ENCODE peak calls at places on chromosome 10, in six cellular contexts. One of them, this sample, is unnamed.

GRCh38 chr10:75430000-75430763 is 1.2 kb upstream of the LRMDA start:
- DNase-seq in cardiac muscle cell: peak; percentile 56
- DNase-seq in IMR-90: no peak
- DNase-seq in CD8-positive, alpha-beta memory T cell: no peak
- DNase-seq in CD8-positive, alpha-beta T cell: no peak
- DNase-seq in ascending aorta: peak; percentile 70
- DNase-seq in this sample: no peak

GRCh38 chr10:123044391-123044790 is 35.6 kb downstream of the ACADSB start:
- DNase-seq in cardiac muscle cell: peak; percentile 6
- DNase-seq in IMR-90: peak; percentile 5
- DNase-seq in CD8-positive, alpha-beta memory T cell: no peak
- DNase-seq in CD8-positive, alpha-beta T cell: no peak
- DNase-seq in ascending aorta: no peak
- DNase-seq in this sample: peak; percentile 32

GRCh38 chr10:28800144-28800543 is 122.8 kb downstream of the BAMBI start:
- DNase-seq in cardiac muscle cell: peak; percentile 33
- DNase-seq in IMR-90: peak; percentile 38
- DNase-seq in CD8-positive, alpha-beta memory T cell: no peak
- DNase-seq in CD8-positive, alpha-beta T cell: no peak
- DNase-seq in ascending aorta: no peak
- DNase-seq in this sample: no peak

GRCh38 chr10:110413049-110413783 is 84.5 kb upstream of the DUSP5 start:
- DNase-seq in cardiac muscle cell: no peak
- DNase-seq in IMR-90: no peak
- DNase-seq in CD8-positive, alpha-beta memory T cell: no peak
- DNase-seq in CD8-positive, alpha-beta T cell: no peak
- DNase-seq in ascending aorta: no peak
- DNase-seq in this sample: no peak

GRCh38 chr10:115030483-115031200 is 62.5 kb upstream of the ATRNL1 start:
- DNase-seq in cardiac muscle cell: no peak
- DNase-seq in IMR-90: no peak
- DNase-seq in CD8-positive, alpha-beta memory T cell: no peak
- DNase-seq in CD8-positive, alpha-beta T cell: no peak
- DNase-seq in ascending aorta: no peak
- DNase-seq in this sample: no peak

GRCh38 chr10:110353244-110354119 is 48.8 kb upstream of the SMNDC1 start:
- DNase-seq in cardiac muscle cell: peak; percentile 67
- DNase-seq in IMR-90: peak; percentile 99
- DNase-seq in CD8-positive, alpha-beta memory T cell: peak; percentile 45
- DNase-seq in CD8-positive, alpha-beta T cell: no peak
- DNase-seq in ascending aorta: no peak
- DNase-seq in this sample: peak; percentile 44

GRCh38 chr10:116708386-116708785 is 34.0 kb downstream of the HSPA12A start:
- DNase-seq in cardiac muscle cell: peak; percentile 74
- DNase-seq in IMR-90: peak; percentile 88
- DNase-seq in CD8-positive, alpha-beta memory T cell: no peak
- DNase-seq in CD8-positive, alpha-beta T cell: no peak
- DNase-seq in ascending aorta: no peak
- DNase-seq in this sample: no peak

GRCh38 chr10:110995301-110995700 is 75.9 kb downstream of the SHOC2 start:
- DNase-seq in cardiac muscle cell: no peak
- DNase-seq in IMR-90: no peak
- DNase-seq in CD8-positive, alpha-beta memory T cell: no peak
- DNase-seq in CD8-positive, alpha-beta T cell: no peak
- DNase-seq in ascending aorta: no peak
- DNase-seq in this sample: no peak

GRCh38 chr10:34985823-34986222 is 104.3 kb downstream of the CUL2 start:
- DNase-seq in cardiac muscle cell: peak; percentile 52
- DNase-seq in IMR-90: no peak
- DNase-seq in CD8-positive, alpha-beta memory T cell: no peak
- DNase-seq in CD8-positive, alpha-beta T cell: no peak
- DNase-seq in ascending aorta: no peak
- DNase-seq in this sample: peak; percentile 44

GRCh38 chr10:112528235-112528634 is 81.2 kb downstream of the VTI1A start:
- DNase-seq in cardiac muscle cell: no peak
- DNase-seq in IMR-90: no peak
- DNase-seq in CD8-positive, alpha-beta memory T cell: no peak
- DNase-seq in CD8-positive, alpha-beta T cell: no peak
- DNase-seq in ascending aorta: no peak
- DNase-seq in this sample: no peak

GRCh38 chr10:100101526-100102076 is 19.9 kb upstream of the CPN1 start:
- DNase-seq in cardiac muscle cell: no peak
- DNase-seq in IMR-90: peak; percentile 6
- DNase-seq in CD8-positive, alpha-beta memory T cell: no peak
- DNase-seq in CD8-positive, alpha-beta T cell: no peak
- DNase-seq in ascending aorta: no peak
- DNase-seq in this sample: no peak

DNA sequence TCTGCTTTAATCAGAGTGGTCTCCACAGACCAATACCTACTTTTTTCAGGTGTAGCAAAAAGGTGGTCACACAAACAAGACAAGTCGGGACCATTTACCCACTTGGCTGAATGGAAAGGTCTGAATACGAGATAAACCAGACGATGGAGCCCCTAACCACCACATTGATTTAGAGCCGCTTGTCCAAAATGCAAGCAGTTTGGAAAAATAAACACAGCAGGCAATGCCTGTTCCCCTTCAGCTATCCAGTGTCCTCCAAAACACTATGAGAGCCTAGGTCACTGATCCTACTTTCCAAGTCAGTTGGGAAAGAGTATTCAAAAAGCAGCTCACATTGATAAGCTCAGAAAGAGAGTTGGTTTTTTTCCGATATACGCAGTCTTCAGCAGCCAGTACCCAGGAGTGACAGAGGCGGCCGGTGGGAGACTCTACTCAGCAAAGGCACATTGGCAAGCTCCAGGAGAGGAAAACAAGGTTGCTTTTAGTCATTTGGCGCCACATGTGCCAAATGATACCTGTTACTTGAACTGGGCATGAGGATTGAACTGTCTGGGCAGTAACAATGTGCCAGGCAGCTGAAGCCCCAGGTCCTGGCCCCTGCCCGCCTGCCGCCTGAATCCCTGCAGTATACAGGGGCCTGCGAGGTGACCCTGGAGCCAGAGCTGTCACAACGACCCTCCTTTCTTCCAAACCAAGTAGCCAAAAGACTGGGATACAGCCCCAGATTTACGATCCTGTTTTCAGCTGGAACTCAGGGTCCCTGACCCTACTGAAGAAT is 109.9 kb downstream of the PIP4K2A start:
- DNase-seq in cardiac muscle cell: no peak
- DNase-seq in IMR-90: no peak
- DNase-seq in CD8-positive, alpha-beta memory T cell: no peak
- DNase-seq in CD8-positive, alpha-beta T cell: no peak
- DNase-seq in ascending aorta: no peak
- DNase-seq in this sample: no peak
- H3K27ac ChIP-seq in cardiac muscle cell: peak overlapping the region; percentile 6
- H3K27ac ChIP-seq in IMR-90: no peak overlapping the region
- H3K27ac ChIP-seq in CD8-positive, alpha-beta memory T cell: no peak overlapping the region
- H3K27ac ChIP-seq in CD8-positive, alpha-beta T cell: peak overlapping the region; percentile 40
- H3K27ac ChIP-seq in ascending aorta: peak overlapping the region; percentile 20
- H3K27ac ChIP-seq in this sample: no peak overlapping the region

GRCh38 chr10:88117869-88118632 is 254.6 kb downstream of the PTEN start:
- DNase-seq in cardiac muscle cell: no peak
- DNase-seq in IMR-90: no peak
- DNase-seq in CD8-positive, alpha-beta memory T cell: no peak
- DNase-seq in CD8-positive, alpha-beta T cell: no peak
- DNase-seq in ascending aorta: no peak
- DNase-seq in this sample: peak; percentile 14

GRCh38 chr10:88122145-88122544 is 258.7 kb downstream of the PTEN start:
- DNase-seq in cardiac muscle cell: no peak
- DNase-seq in IMR-90: no peak
- DNase-seq in CD8-positive, alpha-beta memory T cell: no peak
- DNase-seq in CD8-positive, alpha-beta T cell: no peak
- DNase-seq in ascending aorta: no peak
- DNase-seq in this sample: no peak

GRCh38 chr10:88118769-88119559 is 255.5 kb downstream of the PTEN start:
- DNase-seq in cardiac muscle cell: no peak
- DNase-seq in IMR-90: no peak
- DNase-seq in CD8-positive, alpha-beta memory T cell: no peak
- DNase-seq in CD8-positive, alpha-beta T cell: no peak
- DNase-seq in ascending aorta: no peak
- DNase-seq in this sample: no peak

GRCh38 chr10:88120599-88121333 is 257.3 kb downstream of the PTEN start:
- DNase-seq in cardiac muscle cell: no peak
- DNase-seq in IMR-90: no peak
- DNase-seq in CD8-positive, alpha-beta memory T cell: no peak
- DNase-seq in CD8-positive, alpha-beta T cell: no peak
- DNase-seq in ascending aorta: no peak
- DNase-seq in this sample: no peak

GRCh38 chr10:88120075-88120474 is 256.6 kb downstream of the PTEN start:
- DNase-seq in cardiac muscle cell: no peak
- DNase-seq in IMR-90: no peak
- DNase-seq in CD8-positive, alpha-beta memory T cell: no peak
- DNase-seq in CD8-positive, alpha-beta T cell: no peak
- DNase-seq in ascending aorta: no peak
- DNase-seq in this sample: no peak
- H3K4me1 ChIP-seq in cardiac muscle cell: no peaks in the 10 kb centered on the region
- H3K4me1 ChIP-seq in IMR-90: peaks cover 17% of the 10 kb centered on the region
- H3K4me1 ChIP-seq in CD8-positive, alpha-beta memory T cell: peaks cover 22% of the 10 kb centered on the region
- H3K4me1 ChIP-seq in CD8-positive, alpha-beta T cell: peaks cover 33% of the 10 kb centered on the region
- H3K4me1 ChIP-seq in ascending aorta: peaks cover 4% of the 10 kb centered on the region
- H3K4me1 ChIP-seq in this sample: no peaks in the 10 kb centered on the region

GRCh38 chr10:92080244-92080643 is 156.7 kb downstream of the BTAF1 start:
- DNase-seq in cardiac muscle cell: no peak
- DNase-seq in IMR-90: no peak
- DNase-seq in CD8-positive, alpha-beta memory T cell: no peak
- DNase-seq in CD8-positive, alpha-beta T cell: no peak
- DNase-seq in ascending aorta: no peak
- DNase-seq in this sample: no peak

GRCh38 chr10:92079003-92079402 is 155.4 kb downstream of the BTAF1 start:
- DNase-seq in cardiac muscle cell: no peak
- DNase-seq in IMR-90: no peak
- DNase-seq in CD8-positive, alpha-beta memory T cell: no peak
- DNase-seq in CD8-positive, alpha-beta T cell: no peak
- DNase-seq in ascending aorta: no peak
- DNase-seq in this sample: no peak

GRCh38 chr10:92075829-92076228 is 152.3 kb downstream of the BTAF1 start:
- DNase-seq in cardiac muscle cell: no peak
- DNase-seq in IMR-90: no peak
- DNase-seq in CD8-positive, alpha-beta memory T cell: no peak
- DNase-seq in CD8-positive, alpha-beta T cell: no peak
- DNase-seq in ascending aorta: no peak
- DNase-seq in this sample: no peak

GRCh38 chr10:92074126-92074887 is 150.7 kb downstream of the BTAF1 start:
- DNase-seq in cardiac muscle cell: peak; percentile 25
- DNase-seq in IMR-90: peak; percentile 6
- DNase-seq in CD8-positive, alpha-beta memory T cell: no peak
- DNase-seq in CD8-positive, alpha-beta T cell: no peak
- DNase-seq in ascending aorta: no peak
- DNase-seq in this sample: peak; percentile 7

GRCh38 chr10:92076722-92077121 is 153.2 kb downstream of the BTAF1 start:
- DNase-seq in cardiac muscle cell: no peak
- DNase-seq in IMR-90: no peak
- DNase-seq in CD8-positive, alpha-beta memory T cell: no peak
- DNase-seq in CD8-positive, alpha-beta T cell: no peak
- DNase-seq in ascending aorta: no peak
- DNase-seq in this sample: no peak
- H3K27ac ChIP-seq in cardiac muscle cell: no peak overlapping the region
- H3K27ac ChIP-seq in IMR-90: no peak overlapping the region
- H3K27ac ChIP-seq in CD8-positive, alpha-beta memory T cell: no peak overlapping the region
- H3K27ac ChIP-seq in CD8-positive, alpha-beta T cell: no peak overlapping the region
- H3K27ac ChIP-seq in ascending aorta: no peak overlapping the region
- H3K27ac ChIP-seq in this sample: no peak overlapping the region

DNA sequence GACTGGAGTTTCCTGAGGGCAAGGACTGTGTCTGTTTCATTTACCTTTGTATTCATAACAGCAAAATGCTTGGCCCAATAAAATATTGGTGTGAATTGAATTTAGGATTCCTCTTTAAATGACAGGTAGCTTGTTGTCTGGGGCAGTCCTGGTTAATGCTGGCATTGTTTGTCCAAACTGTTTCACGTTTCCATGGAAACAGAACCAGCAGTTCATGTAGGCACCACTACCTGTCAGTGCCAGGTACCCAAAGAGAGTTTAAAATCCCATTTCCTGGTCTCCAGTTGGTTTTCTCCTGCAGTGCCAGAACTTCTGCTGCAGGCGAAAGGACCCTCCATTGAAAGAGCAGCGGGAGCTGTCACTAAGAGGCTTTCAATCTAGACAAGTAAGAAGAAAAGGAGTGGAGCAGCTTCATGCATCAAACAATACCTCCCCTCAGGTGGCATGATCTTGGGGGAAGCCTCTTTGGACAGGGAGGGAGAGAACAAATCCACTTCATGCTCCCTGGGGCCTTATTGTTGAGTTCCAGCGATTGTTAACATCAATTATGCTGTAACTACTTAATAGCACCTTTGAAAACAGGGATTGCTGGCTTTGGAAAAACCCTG is 109.6 kb downstream of the KIF20B start:
- DNase-seq in cardiac muscle cell: no peak
- DNase-seq in IMR-90: no peak
- DNase-seq in CD8-positive, alpha-beta memory T cell: no peak
- DNase-seq in CD8-positive, alpha-beta T cell: no peak
- DNase-seq in ascending aorta: no peak
- DNase-seq in this sample: no peak
- H3K4me1 ChIP-seq in cardiac muscle cell: peaks cover 7% of the 10 kb centered on the region
- H3K4me1 ChIP-seq in IMR-90: no peaks in the 10 kb centered on the region
- H3K4me1 ChIP-seq in CD8-positive, alpha-beta memory T cell: no peaks in the 10 kb centered on the region
- H3K4me1 ChIP-seq in CD8-positive, alpha-beta T cell: no peaks in the 10 kb centered on the region
- H3K4me1 ChIP-seq in ascending aorta: no peaks in the 10 kb centered on the region
- H3K4me1 ChIP-seq in this sample: no peaks in the 10 kb centered on the region

DNA sequence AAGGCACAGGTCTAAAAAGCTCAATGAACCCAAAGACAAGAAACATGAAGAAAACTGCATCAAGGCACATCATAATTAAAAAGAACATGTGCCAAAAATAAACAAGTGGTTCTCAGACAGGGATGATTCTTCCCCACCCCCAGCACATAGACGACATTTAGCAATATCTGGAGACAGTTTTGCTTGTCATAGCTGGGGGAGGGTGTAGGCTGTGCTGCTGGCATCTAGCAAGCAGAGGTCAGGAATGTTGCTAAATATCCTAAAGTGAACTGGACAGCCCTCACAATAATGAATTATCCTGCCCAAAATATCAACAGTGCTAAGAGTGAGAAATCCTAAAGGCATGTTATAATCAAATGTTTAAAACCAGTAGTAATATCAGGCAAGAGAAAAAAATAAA is 122.6 kb downstream of the MICU1 start:
- DNase-seq in cardiac muscle cell: peak; percentile 78
- DNase-seq in IMR-90: peak; percentile 69
- DNase-seq in CD8-positive, alpha-beta memory T cell: no peak
- DNase-seq in CD8-positive, alpha-beta T cell: no peak
- DNase-seq in ascending aorta: no peak
- DNase-seq in this sample: no peak
- H3K27ac ChIP-seq in cardiac muscle cell: no peak overlapping the region
- H3K27ac ChIP-seq in IMR-90: no peak overlapping the region
- H3K27ac ChIP-seq in CD8-positive, alpha-beta memory T cell: no peak overlapping the region
- H3K27ac ChIP-seq in CD8-positive, alpha-beta T cell: no peak overlapping the region
- H3K27ac ChIP-seq in ascending aorta: no peak overlapping the region
- H3K27ac ChIP-seq in this sample: no peak overlapping the region

This sample was measured in A673.